ENCODE peak calls at places on chromosomes 5 and 9, in seven cellular contexts. F is iPS DF 6.9, P is GM23248, G is H9, W is aorta, K is heart right ventricle, V is testis. D is an unnamed sample. For H3K4me1, the result is how much of the 10 kb centered on the place peaks cover.

GRCh38 chr5:171314728-171315385 is 5.8 kb downstream of the TLX3 start:
- DNase-seq in V (peak), G (peak), W (peak), F (no peak), P (no peak), K (no peak), D (no peak)

GRCh38 chr5:40410231-40410861 is 269.4 kb upstream of the PTGER4 start:
- DNase-seq in V (no peak), P (no peak), W (no peak), G (no peak), K (peak), F (no peak), D (no peak)

GRCh38 chr9:78614892-78615291 is 318.0 kb downstream of the PSAT1 start:
- DNase-seq in P (peak), V (no peak), F (no peak), W (no peak), G (no peak), K (no peak), D (no peak)

GRCh38 chr9:76298497-76299144 is 95.6 kb downstream of the RFK start:
- DNase-seq in G (no peak), P (no peak), K (no peak), F (no peak), W (no peak), V (no peak), D (no peak)

GRCh38 chr9:133572821-133573361 is 36.3 kb downstream of the FAM163B start:
- DNase-seq in G (no peak), F (no peak), P (peak), V (peak), W (peak), K (peak), D (no peak)

GRCh38 chr5:106875591-106876297 is 795.0 kb downstream of the EFNA5 start:
- DNase-seq in W (no peak), G (peak), F (peak), K (no peak), P (peak), V (peak), D (no peak)

GRCh38 chr5:88734191-88734640 is 148.8 kb downstream of the MEF2C start:
- DNase-seq in V (peak), P (no peak), K (peak), W (peak), G (no peak), F (no peak), D (no peak)

GRCh38 chr5:176796411-176796810 is 13.9 kb upstream of the UNC5A start:
- DNase-seq in V (no peak), G (no peak), W (no peak), K (no peak), F (no peak), P (peak), D (no peak)

GRCh38 chr5:142608094-142608493 is 77.8 kb downstream of the FGF1 start:
- DNase-seq in G (no peak), W (no peak), F (no peak), P (no peak), V (no peak), K (no peak), D (no peak)

GRCh38 chr9:9170735-9171134 is 1371.2 kb upstream of the DMAC1 start:
- DNase-seq in V (no peak), P (no peak), W (no peak), F (no peak), K (no peak), G (no peak), D (no peak)

GRCh38 chr9:108290839-108291585 is 564.8 kb downstream of the ACTL7B start:
- DNase-seq in W (no peak), F (no peak), K (no peak), V (no peak), P (peak), G (no peak), D (no peak)

GRCh38 chr9:26565131-26565530 is 327.5 kb downstream of the CAAP1 start:
- DNase-seq in V (no peak), F (no peak), G (no peak), W (no peak), K (no peak), P (no peak), D (no peak)

GRCh38 chr5:158988987-158989624 is 110.6 kb downstream of the EBF1 start:
- DNase-seq in G (no peak), K (no peak), W (no peak), V (no peak), F (no peak), P (no peak), D (no peak)

GRCh38 chr5:116669261-116670049 is 94.8 kb upstream of the SEMA6A start:
- DNase-seq in V (no peak), P (no peak), G (no peak), K (peak), F (no peak), W (no peak), D (no peak)

GRCh38 chr9:89477811-89478583 is 19.9 kb downstream of the SEMA4D start:
- DNase-seq in F (no peak), P (no peak), G (no peak), K (peak), V (peak), W (no peak), D (peak)

GRCh38 chr9:95012035-95012708 is 285.7 kb downstream of the AOPEP start:
- DNase-seq in P (peak), F (no peak), K (no peak), V (no peak), G (no peak), W (no peak), D (no peak)
- H3K4me1 ChIP-seq in P (half or more), F (under half), K (under half), V (under half), G (under half), W (under half), D (under half)

DNA sequence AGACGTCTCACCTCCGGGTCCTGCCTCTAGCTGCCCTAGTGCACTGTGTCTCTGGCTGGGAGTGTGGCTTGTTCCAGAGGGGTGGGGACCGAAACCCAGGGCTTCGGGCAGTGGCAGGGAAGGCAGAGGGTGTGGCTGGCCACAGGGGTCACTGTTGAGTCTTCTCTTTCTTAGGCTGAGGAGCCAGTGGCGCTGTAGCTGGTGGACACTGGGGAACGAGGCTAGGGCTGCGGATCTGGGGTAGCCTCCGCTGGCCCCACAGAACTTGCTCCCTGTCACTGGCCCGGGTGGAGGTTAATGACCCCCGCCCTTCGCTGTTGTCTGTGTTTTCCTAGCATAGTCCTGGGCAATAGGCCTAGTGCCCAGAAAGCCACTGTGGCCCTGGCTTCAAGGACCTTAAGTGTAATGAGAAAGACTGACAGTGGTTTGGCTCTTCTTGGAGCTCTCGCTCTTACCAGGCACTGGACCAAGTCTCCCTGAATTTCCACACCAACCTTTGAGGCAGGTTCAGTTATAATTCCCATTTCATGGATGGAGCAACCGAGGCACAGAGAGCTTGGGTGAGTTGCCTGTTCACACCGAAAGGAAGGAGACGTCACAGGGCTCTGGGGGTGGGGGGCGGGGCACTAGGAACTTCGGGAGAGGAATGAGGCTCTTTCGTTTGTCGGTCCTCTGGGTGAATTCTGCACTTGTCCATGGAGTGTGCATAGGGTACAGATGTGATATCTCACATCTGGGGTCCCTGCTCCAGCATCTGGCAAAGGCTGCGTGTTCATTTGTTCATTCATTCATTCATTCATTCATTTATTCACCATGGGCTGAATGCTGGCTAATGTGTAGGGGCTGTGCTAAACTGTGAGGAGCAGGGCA is 4.8 kb upstream of the IER5L start:
- DNase-seq in F (no peak), P (peak), K (peak), W (peak), G (peak), V (no peak), D (no peak)
- H3K4me1 ChIP-seq in F (under half), P (under half), K (under half), W (under half), G (under half), V (under half), D (under half)

DNA sequence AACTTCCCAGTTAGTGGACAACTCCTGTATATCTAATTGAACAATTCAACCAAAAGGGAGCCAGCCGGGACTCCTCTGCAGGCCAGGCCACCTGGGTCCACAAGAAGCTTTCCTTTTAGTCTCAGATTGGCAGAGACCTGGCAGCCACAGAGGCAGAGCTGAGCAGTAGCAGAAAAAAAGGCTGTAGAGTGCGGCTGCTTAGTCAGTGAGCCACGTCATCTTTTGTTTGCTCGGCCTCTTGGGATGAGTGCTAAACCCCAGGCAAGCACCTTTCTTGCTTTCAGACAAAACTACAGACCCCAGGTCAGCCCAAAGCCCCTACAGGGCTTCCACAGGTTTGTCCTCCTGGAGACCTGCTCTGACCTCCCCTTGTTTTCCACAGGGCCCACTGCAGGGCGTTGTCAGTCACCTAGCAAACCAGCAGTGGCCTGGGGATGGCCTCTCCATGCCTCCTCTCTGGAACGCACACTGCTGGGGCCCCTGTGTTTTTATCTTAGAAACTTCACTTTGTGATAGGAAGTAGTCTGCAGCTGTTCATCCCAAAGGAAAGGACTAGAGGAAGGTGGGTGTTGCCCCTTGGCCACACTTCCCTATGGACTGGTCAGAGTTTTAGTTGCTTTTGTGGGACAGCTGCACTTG is 49.9 kb downstream of the SHB start:
- DNase-seq in G (no peak), W (no peak), F (no peak), V (no peak), P (peak), K (no peak), D (no peak)
- H3K4me1 ChIP-seq in G (under half), W (under half), F (under half), V (under half), P (half or more), K (half or more), D (under half)

GRCh38 chr9:136765041-136765440 is 723 bp upstream of the LCN15 start:
- DNase-seq in G (peak), V (peak), P (no peak), K (peak), W (peak), F (no peak), D (no peak)
- H3K4me1 ChIP-seq in G (under half), V (under half), P (under half), K (under half), W (under half), F (under half), D (under half)

GRCh38 chr9:126328415-126328814 is 1.8 kb downstream of the MVB12B start:
- DNase-seq in K (no peak), V (no peak), G (no peak), W (no peak), P (no peak), F (no peak), D (no peak)
- H3K4me1 ChIP-seq in K (half or more), V (under half), G (under half), W (under half), P (under half), F (under half), D (under half)

GRCh38 chr5:172453206-172453985 is 929 bp downstream of the SH3PXD2B start:
- DNase-seq in W (no peak), V (no peak), F (no peak), G (peak), K (no peak), P (peak), D (peak)

GRCh38 chr5:172450453-172450852 is 3.9 kb downstream of the SH3PXD2B start:
- DNase-seq in F (no peak), G (no peak), V (no peak), K (no peak), W (no peak), P (no peak), D (no peak)

GRCh38 chr5:172450861-172451695 is 3.2 kb downstream of the SH3PXD2B start:
- DNase-seq in P (peak), G (peak), W (no peak), V (no peak), K (no peak), F (no peak), D (peak)

GRCh38 chr5:172452398-172453205 is 1.7 kb downstream of the SH3PXD2B start:
- DNase-seq in K (no peak), F (no peak), W (no peak), V (peak), G (peak), P (peak), D (no peak)

GRCh38 chr5:172451771-172452197 is 2.5 kb downstream of the SH3PXD2B start:
- DNase-seq in W (no peak), G (peak), K (no peak), F (no peak), P (peak), V (no peak), D (peak)
- H3K4me1 ChIP-seq in W (under half), G (under half), K (half or more), F (under half), P (under half), V (under half), D (under half)

D was measured in uterus.